ENCODE peak calls at places on chromosomes 2 and 18, in five cellular contexts. Z is left lung, Q is mammary epithelial cell, V is coronary artery, E is heart right ventricle. S is an unnamed sample.

GRCh38 chr18:59048378-59048777 is 91.3 kb upstream of the SEC11C start:
- DNase-seq in E (no peak), Q (no peak), Z (no peak), V (no peak), S (no peak)

GRCh38 chr2:235864311-235864710 is 303.9 kb downstream of the GBX2 start:
- DNase-seq in Z (no peak), E (no peak), V (peak), Q (no peak), S (no peak)

GRCh38 chr18:24111936-24112335 is 26.9 kb upstream of the CABYR start:
- DNase-seq in Z (no peak), Q (no peak), V (no peak), E (no peak), S (no peak)

GRCh38 chr2:9097239-9097638 is 93.8 kb upstream of the MBOAT2 start:
- DNase-seq in Q (no peak), Z (no peak), E (no peak), V (no peak), S (no peak)

GRCh38 chr18:26327062-26327461 is 100.8 kb downstream of the TAF4B start:
- DNase-seq in V (no peak), E (no peak), Q (peak), Z (no peak), S (no peak)

GRCh38 chr2:207149253-207150213 is 16.2 kb downstream of the KLF7 start:
- DNase-seq in E (peak), Z (no peak), V (no peak), Q (no peak), S (peak)

GRCh38 chr2:219726916-219727315 is 99.5 kb downstream of the SLC4A3 start:
- DNase-seq in E (no peak), V (no peak), Q (no peak), Z (no peak), S (no peak)

GRCh38 chr2:168210898-168211570 is 36.4 kb downstream of the STK39 start:
- DNase-seq in V (no peak), Q (peak), E (no peak), Z (no peak), S (no peak)

GRCh38 chr2:187081409-187081808 is 232.4 kb upstream of the ZSWIM2 start:
- DNase-seq in Q (no peak), V (no peak), Z (no peak), E (no peak), S (no peak)

GRCh38 chr18:78822171-78822570 is 157.4 kb upstream of the SALL3 start:
- DNase-seq in Z (no peak), V (peak), E (no peak), Q (no peak), S (no peak)

GRCh38 chr2:237257471-237257951 is 156.5 kb downstream of the COL6A3 start:
- DNase-seq in E (no peak), Z (no peak), V (no peak), Q (no peak), S (no peak)

GRCh38 chr2:63861220-63861822 is 19.6 kb downstream of the UGP2 start:
- DNase-seq in E (no peak), V (no peak), Q (no peak), Z (no peak), S (peak)

GRCh38 chr18:32468147-32468845 is 2.4 kb downstream of the GAREM1 start:
- DNase-seq in Z (no peak), E (no peak), V (no peak), Q (peak), S (no peak)

GRCh38 chr2:55224761-55225261 is 7.3 kb downstream of the CLHC1 start:
- DNase-seq in Q (no peak), E (peak), V (no peak), Z (no peak), S (no peak)

GRCh38 chr18:32629292-32629691 is 143.5 kb downstream of the KLHL14 start:
- DNase-seq in Z (no peak), E (no peak), V (no peak), Q (no peak), S (no peak)

GRCh38 chr2:162301151-162301804 is 17.2 kb downstream of the IFIH1 start:
- DNase-seq in Q (peak), Z (no peak), V (no peak), E (no peak), S (peak)

GRCh38 chr2:233369897-233370758 is 15.8 kb downstream of the DGKD start:
- DNase-seq in E (no peak), Z (no peak), Q (no peak), V (no peak), S (no peak)

GRCh38 chr2:2464095-2464494 is 133.0 kb upstream of the MYT1L start:
- DNase-seq in E (no peak), Z (no peak), V (no peak), Q (no peak), S (no peak)

GRCh38 chr2:237449193-237449797 is 35.3 kb upstream of the COL6A3 start:
- DNase-seq in E (no peak), Q (no peak), V (no peak), Z (no peak), S (no peak)

GRCh38 chr2:88632569-88632968 is 5.3 kb upstream of the EIF2AK3 start:
- DNase-seq in Z (no peak), V (no peak), Q (no peak), E (no peak), S (no peak)

GRCh38 chr2:88627856-88628568 is 748 bp upstream of the EIF2AK3 start:
- DNase-seq in Z (peak), V (peak), E (peak), Q (peak), S (peak)

GRCh38 chr2:88626171-88627054 is 851 bp downstream of the EIF2AK3 start:
- DNase-seq in V (peak), Z (peak), E (peak), Q (peak), S (peak)

GRCh38 chr2:88627055-88627855 is at the start of gene EIF2AK3:
- DNase-seq in E (peak), Q (peak), Z (peak), V (peak), S (peak)

GRCh38 chr2:88628569-88628939 is 1.3 kb upstream of the EIF2AK3 start:
- DNase-seq in E (no peak), V (no peak), Z (no peak), Q (no peak), S (no peak)
- H3K4me3 ChIP-seq in E (peak), V (peak), Z (peak), Q (peak), S (peak)

GRCh38 chr2:240595381-240596079 is 9.0 kb downstream of the CAPN10 start:
- DNase-seq in V (no peak), Q (no peak), Z (peak), E (no peak), S (peak)
- TF ChIP-seq CTCF in V (no peak), Q (peak), Z (no peak), E (peak), S (peak)

GRCh38 chr2:165196411-165196810 is 7.4 kb downstream of the SCN3A start:
- DNase-seq in E (no peak), V (no peak), Z (no peak), Q (no peak), S (no peak)

GRCh38 chr2:165205865-165206264 is 2.0 kb upstream of the SCN3A start:
- DNase-seq in V (no peak), Z (no peak), E (no peak), Q (no peak), S (no peak)

GRCh38 chr2:165198181-165198580 is 5.7 kb downstream of the SCN3A start:
- DNase-seq in Z (no peak), E (no peak), Q (no peak), V (no peak), S (no peak)

GRCh38 chr2:165197346-165197745 is 6.5 kb downstream of the SCN3A start:
- DNase-seq in E (no peak), Q (no peak), V (no peak), Z (no peak), S (no peak)

GRCh38 chr2:165202230-165202629 is 1.6 kb downstream of the SCN3A start:
- DNase-seq in Z (no peak), V (no peak), E (no peak), Q (no peak), S (no peak)
- H3K4me3 ChIP-seq in Z (no peak), V (no peak), E (no peak), Q (no peak), S (peak)

GRCh38 chr2:51420521-51420920 is 388.6 kb upstream of the NRXN1 start:
- DNase-seq in Q (no peak), E (no peak), V (no peak), Z (no peak), S (no peak)

DNA sequence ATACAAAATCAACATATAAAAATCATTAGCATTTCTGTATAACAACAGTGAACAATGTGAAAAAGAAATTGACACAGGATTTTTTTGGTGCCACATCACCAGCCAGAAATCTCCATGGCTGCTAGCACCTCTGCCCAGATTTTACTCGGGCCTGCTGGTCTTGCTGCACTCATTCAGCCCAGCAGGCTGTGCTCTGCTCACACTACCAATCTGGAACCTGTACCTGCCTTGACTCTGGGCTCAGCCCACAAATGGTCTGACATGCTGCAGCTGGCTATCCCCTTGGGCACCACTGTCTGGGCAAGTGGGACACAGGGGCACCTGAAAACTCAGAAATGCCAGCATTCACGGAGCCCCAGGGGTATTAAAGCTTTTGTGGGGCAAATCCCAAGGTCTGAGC is 392.5 kb upstream of the NRXN1 start:
- DNase-seq in Q (no peak), E (no peak), Z (no peak), V (no peak), S (no peak)
- TF ChIP-seq CTCF in Q (no peak), E (no peak), Z (no peak), V (no peak), S (no peak)

DNA sequence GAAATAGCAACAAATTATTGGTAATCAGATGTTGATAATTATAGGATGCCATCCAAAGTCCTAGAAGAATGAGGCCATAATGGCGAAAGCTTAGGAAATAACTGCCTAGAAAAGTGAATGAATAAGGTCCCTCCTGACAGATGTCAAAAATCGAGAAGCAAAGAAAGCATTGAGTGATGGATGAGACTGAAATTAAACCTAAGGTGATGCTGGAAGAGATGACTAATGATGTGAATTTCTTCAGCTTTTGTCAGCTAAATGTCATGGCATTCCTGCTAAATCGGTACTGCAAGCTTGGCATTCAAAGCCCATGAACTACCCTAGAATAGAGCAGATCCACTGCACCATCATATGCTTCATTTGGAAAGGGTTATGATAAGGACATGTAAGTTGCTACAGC is 74.8 kb upstream of the RGPD4 start:
- DNase-seq in V (no peak), Q (no peak), Z (no peak), E (no peak), S (no peak)
- H3K4me3 ChIP-seq in V (no peak), Q (no peak), Z (no peak), E (no peak), S (no peak)

GRCh38 chr18:34867520-34867919 is 157.4 kb downstream of the DTNA start:
- DNase-seq in E (peak), Z (no peak), V (no peak), Q (no peak), S (no peak)
- TF ChIP-seq CTCF in E (peak), Z (no peak), V (no peak), Q (peak), S (no peak)

GRCh38 chr2:106667478-106668077 is 180.4 kb downstream of the CD8B2 start:
- DNase-seq in Q (no peak), Z (no peak), V (no peak), E (no peak), S (no peak)

DNA sequence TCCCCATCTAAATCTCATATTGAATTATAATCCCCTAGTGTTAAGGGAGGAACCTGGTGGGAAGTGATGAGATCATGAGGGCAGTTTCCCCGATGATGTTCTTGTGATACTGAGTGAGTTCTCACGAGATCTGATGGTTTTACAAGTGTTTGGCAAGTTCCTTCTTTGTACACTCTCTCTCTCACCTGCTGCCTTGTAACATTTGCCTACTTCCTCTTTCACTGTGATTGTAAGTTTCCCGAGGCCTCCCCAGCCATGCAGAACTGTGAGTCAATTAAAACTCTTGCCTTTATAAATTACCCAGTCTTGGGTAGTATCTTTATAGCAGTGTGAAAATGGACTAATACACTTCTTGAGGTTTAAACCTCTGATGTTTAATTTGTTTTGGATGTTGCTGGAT is 177.5 kb downstream of the CD8B2 start:
- DNase-seq in Z (no peak), E (no peak), Q (no peak), V (no peak), S (peak)
- H3K4me3 ChIP-seq in Z (no peak), E (no peak), Q (no peak), V (no peak), S (no peak)

GRCh38 chr2:529852-530251 is 147.4 kb downstream of the TMEM18 start:
- DNase-seq in Q (no peak), Z (no peak), V (no peak), E (no peak), S (no peak)
- TF ChIP-seq CTCF in Q (no peak), Z (no peak), V (no peak), E (no peak), S (no peak)

DNA sequence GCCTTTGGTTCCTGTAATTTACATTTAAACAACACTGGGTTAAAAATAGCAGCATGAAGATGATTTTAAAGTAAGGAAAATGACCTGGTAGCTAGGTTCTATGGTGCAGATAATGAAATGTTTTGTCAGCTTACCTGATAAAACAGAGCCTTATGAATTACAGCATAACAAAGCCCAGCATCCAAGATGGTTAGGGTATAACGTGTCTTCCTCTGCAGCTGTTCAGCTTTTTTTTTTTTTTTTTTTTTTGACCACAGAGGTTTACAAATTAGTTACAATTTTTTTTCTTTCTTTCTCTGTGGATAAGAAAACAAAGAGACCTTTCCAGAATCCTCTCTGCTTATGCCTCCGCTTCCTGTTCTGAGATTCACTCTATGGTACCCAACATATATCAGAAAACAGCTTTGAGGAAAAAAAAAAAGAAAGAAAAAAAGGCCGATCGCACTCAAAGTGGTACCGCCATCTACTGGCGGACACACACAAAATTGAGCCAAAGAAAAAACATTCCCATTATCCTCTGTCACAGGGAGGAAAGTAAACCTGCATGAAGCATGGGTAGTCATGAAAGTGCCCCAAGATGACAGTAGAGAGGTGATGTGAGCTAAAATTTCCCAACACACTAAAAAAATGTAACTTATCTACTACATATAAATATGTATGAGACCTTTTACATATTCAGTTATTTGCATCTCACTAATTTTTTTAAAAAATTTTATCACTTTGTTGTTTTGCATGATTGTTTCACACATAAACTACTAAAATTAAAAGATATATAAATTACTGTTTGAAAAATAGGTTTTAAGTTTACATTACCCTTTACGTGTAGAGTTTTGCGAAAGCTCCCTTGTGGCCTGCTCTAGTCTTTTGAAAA is at the start of gene SCN3A:
- DNase-seq in V (no peak), Z (no peak), E (peak), Q (peak), S (peak)
- H3K4me3 ChIP-seq in V (peak), Z (no peak), E (peak), Q (no peak), S (peak)